ENCODE peak calls at places on chromosomes 4 and X, in seven cellular contexts. One of them, this sample, is unnamed.

GRCh38 chr4:72568959-72569718 is at the start of gene ADAMTS3:
- DNase-seq in PC-3: peak
- DNase-seq in GM23248: peak
- DNase-seq in H1: peak
- DNase-seq in hepatocyte: peak
- DNase-seq in HCT116: no peak
- DNase-seq in mammary epithelial cell: peak
- DNase-seq in this sample: peak

GRCh38 chr4:85005865-85006377 is 39.4 kb upstream of the WDFY3 start:
- DNase-seq in PC-3: peak
- DNase-seq in H1: no peak
- DNase-seq in HCT116: no peak
- DNase-seq in hepatocyte: no peak
- DNase-seq in GM23248: peak
- DNase-seq in mammary epithelial cell: peak
- DNase-seq in this sample: no peak

GRCh38 chr4:141158219-141158618 is 24.9 kb upstream of the RNF150 start:
- DNase-seq in mammary epithelial cell: no peak
- DNase-seq in H1: no peak
- DNase-seq in PC-3: peak
- DNase-seq in GM23248: peak
- DNase-seq in HCT116: peak
- DNase-seq in hepatocyte: peak
- DNase-seq in this sample: peak

GRCh38 chr4:148216866-148217814 is 225.1 kb downstream of the NR3C2 start:
- DNase-seq in mammary epithelial cell: no peak
- DNase-seq in H1: no peak
- DNase-seq in GM23248: no peak
- DNase-seq in PC-3: no peak
- DNase-seq in hepatocyte: no peak
- DNase-seq in HCT116: no peak
- DNase-seq in this sample: peak

GRCh38 chr4:173543266-173543665 is 13.2 kb upstream of the HAND2 start:
- DNase-seq in mammary epithelial cell: no peak
- DNase-seq in PC-3: no peak
- DNase-seq in hepatocyte: no peak
- DNase-seq in GM23248: no peak
- DNase-seq in H1: no peak
- DNase-seq in HCT116: no peak
- DNase-seq in this sample: no peak

GRCh38 chr4:107629318-107629717 is 90.7 kb downstream of the PAPSS1 start:
- DNase-seq in PC-3: no peak
- DNase-seq in H1: no peak
- DNase-seq in mammary epithelial cell: no peak
- DNase-seq in hepatocyte: no peak
- DNase-seq in HCT116: no peak
- DNase-seq in GM23248: no peak
- DNase-seq in this sample: no peak

GRCh38 chr4:122898370-122899150 is 23.8 kb downstream of the NUDT6 start:
- DNase-seq in HCT116: peak
- DNase-seq in GM23248: peak
- DNase-seq in hepatocyte: no peak
- DNase-seq in mammary epithelial cell: peak
- DNase-seq in H1: no peak
- DNase-seq in PC-3: peak
- DNase-seq in this sample: no peak

GRCh38 chr4:186190456-186191265 is 706 bp upstream of the CYP4V2 start:
- DNase-seq in mammary epithelial cell: no peak
- DNase-seq in GM23248: peak
- DNase-seq in PC-3: no peak
- DNase-seq in hepatocyte: peak
- DNase-seq in H1: no peak
- DNase-seq in HCT116: no peak
- DNase-seq in this sample: peak

GRCh38 chr4:169279111-169279510 is 8.4 kb upstream of the SH3RF1 start:
- DNase-seq in mammary epithelial cell: no peak
- DNase-seq in hepatocyte: no peak
- DNase-seq in H1: no peak
- DNase-seq in HCT116: no peak
- DNase-seq in GM23248: no peak
- DNase-seq in PC-3: peak
- DNase-seq in this sample: no peak

GRCh38 chr4:186351672-186352194 is 85.7 kb downstream of the F11 start:
- DNase-seq in mammary epithelial cell: no peak
- DNase-seq in HCT116: no peak
- DNase-seq in hepatocyte: no peak
- DNase-seq in H1: no peak
- DNase-seq in GM23248: no peak
- DNase-seq in PC-3: no peak
- DNase-seq in this sample: no peak

GRCh38 chrX:44544036-44544435 is 1.4 kb upstream of the FUNDC1 start:
- DNase-seq in mammary epithelial cell: no peak
- DNase-seq in H1: no peak
- DNase-seq in PC-3: no peak
- DNase-seq in hepatocyte: no peak
- DNase-seq in GM23248: no peak
- DNase-seq in HCT116: no peak
- DNase-seq in this sample: no peak

GRCh38 chr4:3685081-3685645 is 81.0 kb upstream of the ADRA2C start:
- DNase-seq in HCT116: no peak
- DNase-seq in GM23248: no peak
- DNase-seq in hepatocyte: no peak
- DNase-seq in PC-3: no peak
- DNase-seq in H1: no peak
- DNase-seq in mammary epithelial cell: no peak
- DNase-seq in this sample: no peak

GRCh38 chr4:156832886-156833285 is 138.7 kb downstream of the PDGFC start:
- DNase-seq in H1: no peak
- DNase-seq in GM23248: peak
- DNase-seq in mammary epithelial cell: no peak
- DNase-seq in HCT116: no peak
- DNase-seq in hepatocyte: no peak
- DNase-seq in PC-3: no peak
- DNase-seq in this sample: no peak

GRCh38 chrX:153885208-153885787 is 675 bp downstream of the L1CAM start:
- DNase-seq in H1: no peak
- DNase-seq in PC-3: no peak
- DNase-seq in HCT116: no peak
- DNase-seq in mammary epithelial cell: no peak
- DNase-seq in GM23248: no peak
- DNase-seq in hepatocyte: no peak
- DNase-seq in this sample: no peak
- TF ChIP-seq EZH2 in H1: no peak
- TF ChIP-seq EZH2 in PC-3: no peak
- TF ChIP-seq EZH2 in HCT116: no peak
- TF ChIP-seq EZH2 in mammary epithelial cell: no peak
- TF ChIP-seq EZH2 in GM23248: peak
- TF ChIP-seq EZH2 in hepatocyte: no peak
- TF ChIP-seq EZH2 in this sample: no peak

GRCh38 chr4:79083406-79084010 is 144.3 kb upstream of the PAQR3 start:
- DNase-seq in HCT116: no peak
- DNase-seq in mammary epithelial cell: no peak
- DNase-seq in H1: peak
- DNase-seq in hepatocyte: peak
- DNase-seq in GM23248: no peak
- DNase-seq in PC-3: no peak
- DNase-seq in this sample: no peak

GRCh38 chr4:79087091-79087490 is 147.9 kb upstream of the PAQR3 start:
- DNase-seq in HCT116: no peak
- DNase-seq in PC-3: no peak
- DNase-seq in hepatocyte: no peak
- DNase-seq in mammary epithelial cell: no peak
- DNase-seq in H1: no peak
- DNase-seq in GM23248: no peak
- DNase-seq in this sample: no peak

GRCh38 chr4:79078339-79078738 is 139.1 kb upstream of the PAQR3 start:
- DNase-seq in PC-3: no peak
- DNase-seq in mammary epithelial cell: no peak
- DNase-seq in GM23248: no peak
- DNase-seq in H1: no peak
- DNase-seq in HCT116: no peak
- DNase-seq in hepatocyte: no peak
- DNase-seq in this sample: peak

GRCh38 chr4:79081973-79082372 is 142.7 kb upstream of the PAQR3 start:
- DNase-seq in mammary epithelial cell: no peak
- DNase-seq in hepatocyte: no peak
- DNase-seq in PC-3: no peak
- DNase-seq in H1: no peak
- DNase-seq in HCT116: no peak
- DNase-seq in GM23248: no peak
- DNase-seq in this sample: no peak

DNA sequence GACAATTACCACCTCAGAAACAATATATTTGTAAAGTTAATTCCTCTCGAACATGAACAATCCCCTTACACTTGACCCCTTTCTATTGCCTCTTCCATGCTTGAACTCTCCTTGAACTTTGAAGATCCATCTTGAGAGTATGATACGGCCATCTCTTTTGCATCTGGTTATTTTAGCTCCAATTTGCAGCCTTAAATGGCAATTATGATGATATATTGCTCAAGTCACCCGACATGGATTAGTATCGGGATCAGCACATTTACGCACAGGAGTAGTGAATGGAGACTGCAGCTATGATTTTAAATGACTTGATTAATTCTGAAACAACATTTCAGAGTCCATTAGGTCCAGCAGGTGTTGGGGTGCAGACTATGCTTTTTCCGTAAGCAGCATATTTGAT is 143.8 kb upstream of the PAQR3 start:
- DNase-seq in hepatocyte: no peak
- DNase-seq in GM23248: no peak
- DNase-seq in HCT116: no peak
- DNase-seq in PC-3: no peak
- DNase-seq in mammary epithelial cell: no peak
- DNase-seq in H1: no peak
- DNase-seq in this sample: no peak
- H3K4me2 ChIP-seq in hepatocyte: peak
- H3K4me2 ChIP-seq in GM23248: no peak
- H3K4me2 ChIP-seq in HCT116: no peak
- H3K4me2 ChIP-seq in PC-3: no peak
- H3K4me2 ChIP-seq in mammary epithelial cell: no peak
- H3K4me2 ChIP-seq in H1: no peak
- H3K4me2 ChIP-seq in this sample: no peak

DNA sequence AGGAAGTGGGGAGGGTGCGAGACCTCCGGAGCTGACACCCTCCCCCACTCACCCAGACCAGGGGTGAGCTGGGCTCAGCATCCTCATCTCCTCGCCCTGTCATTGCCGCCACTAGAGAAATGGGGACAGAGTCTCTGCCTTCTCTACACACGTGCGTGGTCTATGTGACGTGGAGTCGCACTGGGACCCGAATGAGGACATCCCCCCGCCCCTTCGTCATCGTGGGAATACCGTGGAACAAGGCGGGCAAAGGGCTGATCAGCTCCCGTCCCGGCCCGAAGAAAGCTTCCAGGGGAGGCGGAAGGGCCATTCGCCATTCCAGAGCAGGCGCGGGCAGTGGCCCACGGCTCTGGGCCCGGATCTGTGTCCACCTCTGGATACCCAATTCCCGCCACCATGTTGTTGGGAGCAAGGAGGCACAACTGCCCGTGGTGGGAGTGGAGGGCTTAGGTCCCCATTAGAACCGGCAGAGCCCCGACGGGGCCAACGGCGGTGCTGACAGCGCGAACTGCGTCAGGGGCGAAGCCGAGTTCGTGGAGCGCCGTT is 12.0 kb downstream of the HMX1 start:
- DNase-seq in H1: no peak
- DNase-seq in PC-3: no peak
- DNase-seq in mammary epithelial cell: no peak
- DNase-seq in hepatocyte: no peak
- DNase-seq in HCT116: no peak
- DNase-seq in GM23248: no peak
- DNase-seq in this sample: no peak
- TF ChIP-seq EZH2 in H1: peak
- TF ChIP-seq EZH2 in PC-3: no peak
- TF ChIP-seq EZH2 in mammary epithelial cell: peak
- TF ChIP-seq EZH2 in hepatocyte: no peak
- TF ChIP-seq EZH2 in HCT116: no peak
- TF ChIP-seq EZH2 in GM23248: no peak
- TF ChIP-seq EZH2 in this sample: no peak

GRCh38 chr4:118759481-118759880 is 74.3 kb downstream of the METTL14 start:
- DNase-seq in hepatocyte: no peak
- DNase-seq in mammary epithelial cell: no peak
- DNase-seq in H1: no peak
- DNase-seq in GM23248: no peak
- DNase-seq in PC-3: no peak
- DNase-seq in HCT116: no peak
- DNase-seq in this sample: no peak
- H3K4me2 ChIP-seq in hepatocyte: no peak
- H3K4me2 ChIP-seq in mammary epithelial cell: no peak
- H3K4me2 ChIP-seq in H1: no peak
- H3K4me2 ChIP-seq in GM23248: peak
- H3K4me2 ChIP-seq in PC-3: no peak
- H3K4me2 ChIP-seq in HCT116: no peak
- H3K4me2 ChIP-seq in this sample: peak

GRCh38 chr4:54092405-54092759 is 7.6 kb upstream of the GSX2 start:
- DNase-seq in hepatocyte: no peak
- DNase-seq in HCT116: no peak
- DNase-seq in H1: no peak
- DNase-seq in mammary epithelial cell: no peak
- DNase-seq in PC-3: no peak
- DNase-seq in GM23248: no peak
- DNase-seq in this sample: no peak
- TF ChIP-seq EZH2 in hepatocyte: no peak
- TF ChIP-seq EZH2 in HCT116: no peak
- TF ChIP-seq EZH2 in H1: peak
- TF ChIP-seq EZH2 in mammary epithelial cell: no peak
- TF ChIP-seq EZH2 in PC-3: no peak
- TF ChIP-seq EZH2 in GM23248: no peak
- TF ChIP-seq EZH2 in this sample: no peak

GRCh38 chr4:52843351-52843750 is 18.8 kb upstream of the RASL11B start:
- DNase-seq in HCT116: no peak
- DNase-seq in mammary epithelial cell: no peak
- DNase-seq in GM23248: no peak
- DNase-seq in H1: no peak
- DNase-seq in hepatocyte: no peak
- DNase-seq in PC-3: no peak
- DNase-seq in this sample: no peak
- H3K4me2 ChIP-seq in HCT116: no peak
- H3K4me2 ChIP-seq in mammary epithelial cell: no peak
- H3K4me2 ChIP-seq in GM23248: no peak
- H3K4me2 ChIP-seq in H1: no peak
- H3K4me2 ChIP-seq in hepatocyte: no peak
- H3K4me2 ChIP-seq in PC-3: no peak
- H3K4me2 ChIP-seq in this sample: no peak